ENCODE peak calls at places on chromosomes 4 and X, in seven cellular contexts. K is mesenchymal stem cell, J is H9, L is neuronal stem cell, S is trophoblast cell, W is H1, P is IMR-90. Y is an unnamed sample.

GRCh38 chr4:129545599-129546278 is 449.8 kb downstream of the C4orf33 start:
- DNase-seq in K (no peak), J (no peak), L (no peak), S (no peak), W (no peak), P (no peak), Y (no peak)

GRCh38 chrX:129523076-129524055 is at the start of gene SMARCA1:
- DNase-seq in K (peak), J (peak), L (peak), S (peak), W (no peak), P (peak), Y (peak)

GRCh38 chr4:121817701-121818100 is 6.0 kb downstream of the CCNA2 start:
- DNase-seq in K (no peak), J (no peak), L (no peak), S (no peak), W (no peak), P (no peak), Y (no peak)

GRCh38 chr4:150938873-150939499 is 76.1 kb downstream of the LRBA start:
- DNase-seq in K (no peak), J (no peak), L (no peak), S (no peak), W (no peak), P (no peak), Y (no peak)

GRCh38 chrX:10618911-10619310 is 1.5 kb downstream of the MID1 start:
- DNase-seq in K (no peak), J (no peak), L (no peak), S (no peak), W (no peak), P (no peak), Y (no peak)

GRCh38 chr4:75834095-75834771 is 68.0 kb downstream of the PPEF2 start:
- DNase-seq in K (no peak), J (no peak), L (no peak), S (no peak), W (no peak), P (no peak), Y (no peak)

GRCh38 chrX:13078739-13079444 is 34.5 kb upstream of the FAM9C start:
- DNase-seq in K (peak), J (no peak), L (no peak), S (peak), W (no peak), P (peak), Y (no peak)

GRCh38 chrX:65610040-65610439 is 57.4 kb upstream of the MSN start:
- DNase-seq in K (peak), J (no peak), L (no peak), S (no peak), W (no peak), P (peak), Y (no peak)

GRCh38 chr4:39574946-39575345 is 47.7 kb upstream of the UGDH start:
- DNase-seq in K (no peak), J (no peak), L (no peak), S (peak), W (no peak), P (no peak), Y (no peak)

GRCh38 chr4:11774346-11774745 is 345.7 kb upstream of the HS3ST1 start:
- DNase-seq in K (no peak), J (no peak), L (no peak), S (peak), W (no peak), P (no peak), Y (no peak)

GRCh38 chr4:37383579-37384229 is 139.2 kb downstream of the NWD2 start:
- DNase-seq in K (peak), J (peak), L (peak), S (peak), W (no peak), P (peak), Y (peak)

GRCh38 chrX:124194903-124195302 is 137.6 kb upstream of the TEX13D start:
- DNase-seq in K (no peak), J (no peak), L (no peak), S (peak), W (no peak), P (no peak), Y (no peak)

GRCh38 chr4:80143305-80143679 is 54.0 kb upstream of the PRDM8 start:
- DNase-seq in K (no peak), J (no peak), L (no peak), S (no peak), W (no peak), P (no peak), Y (peak)

GRCh38 chr4:152398060-152398459 is 137.8 kb downstream of the FBXW7 start:
- DNase-seq in K (peak), J (no peak), L (no peak), S (peak), W (no peak), P (peak), Y (no peak)

GRCh38 chrX:85927740-85928139 is 119.6 kb downstream of the CHM start:
- DNase-seq in K (no peak), J (no peak), L (no peak), S (no peak), W (no peak), P (no peak), Y (no peak)

GRCh38 chr4:180953572-180953971 is 1289.6 kb upstream of the TENM3 start:
- DNase-seq in K (no peak), J (peak), L (no peak), S (no peak), W (no peak), P (peak), Y (peak)

GRCh38 chr4:128776794-128777216 is 32.7 kb upstream of the JADE1 start:
- DNase-seq in K (peak), J (no peak), L (no peak), S (peak), W (no peak), P (peak), Y (no peak)

GRCh38 chr4:13534344-13535063 is 9.8 kb downstream of the NKX3-2 start:
- DNase-seq in K (no peak), J (no peak), L (no peak), S (no peak), W (no peak), P (no peak), Y (no peak)

GRCh38 chrX:916235-916609 is 285.6 kb downstream of the SHOX start:
- DNase-seq in K (no peak), J (no peak), L (no peak), S (no peak), W (no peak), P (no peak), Y (no peak)

GRCh38 chr4:54553001-54553400 is 104.8 kb upstream of the KIT start:
- DNase-seq in K (peak), J (no peak), L (no peak), S (peak), W (no peak), P (peak), Y (no peak)

GRCh38 chr4:26821677-26822503 is 38.8 kb upstream of the STIM2 start:
- DNase-seq in K (peak), J (no peak), L (no peak), S (peak), W (no peak), P (peak), Y (peak)

GRCh38 chr4:98663226-98664006 is 5.0 kb upstream of the TSPAN5 start:
- DNase-seq in K (no peak), J (no peak), L (no peak), S (no peak), W (no peak), P (no peak), Y (no peak)

GRCh38 chr4:154989511-154989910 is 208.4 kb downstream of the RBM46 start:
- DNase-seq in K (no peak), J (no peak), L (no peak), S (no peak), W (no peak), P (no peak), Y (peak)

GRCh38 chr4:177441061-177441802 is 1.0 kb downstream of the AGA start:
- DNase-seq in K (peak), J (no peak), L (no peak), S (peak), W (no peak), P (peak), Y (peak)

DNA sequence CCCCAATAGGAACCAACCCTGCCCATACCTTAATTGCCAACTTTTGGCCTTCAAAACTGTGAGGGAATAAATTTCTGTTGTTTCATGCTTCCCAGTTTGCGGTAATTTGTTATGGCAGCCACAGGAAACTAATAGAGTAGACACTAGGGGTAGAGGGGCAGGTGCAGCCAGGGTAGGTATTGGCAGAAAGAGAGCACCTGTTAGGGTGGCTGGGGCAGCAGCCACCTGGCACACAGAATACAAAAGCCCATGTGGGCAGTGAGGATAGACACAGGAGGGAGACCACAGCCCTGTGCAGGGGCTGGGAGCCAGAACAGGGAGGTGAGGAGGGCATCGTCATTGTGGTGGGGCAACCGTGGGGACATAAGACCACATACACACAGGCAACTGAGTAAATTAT is 28.2 kb downstream of the IRF2 start:
- DNase-seq in K (no peak), J (no peak), L (no peak), S (no peak), W (no peak), P (no peak), Y (no peak)
- H2BK120ac ChIP-seq in K (no peak), J (no peak), L (no peak), S (no peak), W (no peak), P (no peak), Y (no peak)

DNA sequence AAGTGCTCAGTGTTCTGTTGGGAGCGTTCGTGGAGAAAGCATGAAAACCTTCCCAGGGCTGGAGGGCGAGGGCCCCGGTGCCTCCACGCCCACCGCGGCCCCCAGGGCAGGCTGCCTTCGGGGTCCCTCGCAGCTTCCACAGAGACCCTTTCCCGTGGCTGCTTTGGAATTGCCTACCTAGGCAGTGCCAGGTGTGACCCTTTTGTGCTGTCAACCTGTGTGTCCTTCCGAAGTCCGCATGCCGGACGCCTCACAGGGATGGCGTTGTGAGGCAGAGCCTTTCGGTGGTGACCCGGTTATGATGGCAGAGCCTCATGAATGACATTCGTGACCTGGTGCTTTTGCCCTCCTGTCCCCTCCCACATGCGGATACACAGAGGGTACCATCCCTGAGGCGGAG is 17.4 kb downstream of the TMEM175 start:
- DNase-seq in K (no peak), J (no peak), L (no peak), S (no peak), W (no peak), P (no peak), Y (no peak)
- H2BK5ac ChIP-seq in K (no peak), J (no peak), L (no peak), S (no peak), W (no peak), P (no peak), Y (no peak)

GRCh38 chr4:137614491-137614890 is 82.2 kb upstream of the PCDH18 start:
- DNase-seq in K (peak), J (no peak), L (no peak), S (no peak), W (no peak), P (peak), Y (no peak)

GRCh38 chr4:137609693-137610450 is 77.6 kb upstream of the PCDH18 start:
- DNase-seq in K (peak), J (no peak), L (no peak), S (no peak), W (no peak), P (peak), Y (peak)

GRCh38 chr4:137608085-137608484 is 75.8 kb upstream of the PCDH18 start:
- DNase-seq in K (peak), J (no peak), L (no peak), S (peak), W (no peak), P (no peak), Y (peak)

GRCh38 chr4:137611998-137612700 is 79.9 kb upstream of the PCDH18 start:
- DNase-seq in K (no peak), J (no peak), L (no peak), S (no peak), W (no peak), P (no peak), Y (no peak)

DNA sequence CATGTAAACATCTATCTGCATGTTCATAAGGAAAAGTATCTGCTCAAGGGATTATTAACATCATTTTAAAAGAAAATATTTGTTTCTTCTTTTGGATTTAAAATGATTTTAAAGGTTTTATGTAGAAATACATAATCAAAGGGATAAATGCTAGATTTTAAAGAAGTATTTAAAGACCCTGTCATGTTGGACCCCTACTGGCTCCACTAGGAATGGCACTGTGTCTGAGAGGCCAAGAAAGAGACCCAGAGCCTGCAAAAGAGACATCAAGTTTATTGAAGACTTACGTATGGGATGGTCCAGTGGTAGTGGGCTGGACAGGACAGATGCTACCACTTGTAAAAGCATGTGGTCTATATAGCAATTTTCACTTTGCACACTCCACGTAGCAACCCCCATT is 78.7 kb upstream of the PCDH18 start:
- DNase-seq in K (peak), J (peak), L (no peak), S (peak), W (no peak), P (peak), Y (peak)
- H3K23ac ChIP-seq in K (no peak), J (no peak), L (no peak), S (no peak), W (no peak), P (peak), Y (no peak)

DNA sequence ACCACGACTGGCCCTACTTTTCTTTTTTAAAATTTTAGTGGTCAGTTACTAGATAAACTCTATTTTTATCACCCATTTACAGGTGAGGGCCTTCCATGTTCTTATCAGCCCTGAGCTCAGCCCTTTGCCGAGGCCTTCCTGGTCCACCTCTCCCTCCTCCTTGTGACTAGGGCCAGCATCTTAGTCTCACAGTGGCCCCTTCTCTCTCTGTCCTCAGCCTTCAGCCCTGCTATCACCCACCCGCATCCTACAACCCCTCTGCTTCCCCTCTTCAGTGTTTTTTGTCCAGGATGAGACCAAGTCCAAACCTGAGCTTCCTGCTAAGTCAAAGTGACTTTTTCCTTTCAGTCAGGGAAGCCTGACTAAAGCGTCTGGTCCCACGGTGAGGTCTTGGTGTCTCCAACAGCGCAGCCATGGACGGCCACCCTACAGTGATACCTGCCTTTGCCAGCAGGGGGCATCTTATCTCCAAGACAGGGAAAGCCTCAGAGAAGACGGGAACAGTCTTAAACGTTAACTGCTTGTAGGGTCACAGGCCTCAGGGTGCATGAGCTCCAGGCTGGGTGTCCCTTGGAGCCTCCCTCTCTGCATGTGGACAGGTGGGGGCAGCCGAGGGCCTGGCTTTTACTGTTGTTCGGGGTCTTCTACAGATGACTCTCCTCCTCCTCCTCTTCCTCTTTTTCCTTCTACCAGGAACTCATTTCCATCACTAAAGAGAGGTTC is 11.7 kb upstream of the GAGE10 start:
- DNase-seq in K (peak), J (peak), L (peak), S (peak), W (peak), P (peak), Y (peak)
- H2BK120ac ChIP-seq in K (no peak), J (no peak), L (no peak), S (no peak), W (no peak), P (no peak), Y (no peak)

DNA sequence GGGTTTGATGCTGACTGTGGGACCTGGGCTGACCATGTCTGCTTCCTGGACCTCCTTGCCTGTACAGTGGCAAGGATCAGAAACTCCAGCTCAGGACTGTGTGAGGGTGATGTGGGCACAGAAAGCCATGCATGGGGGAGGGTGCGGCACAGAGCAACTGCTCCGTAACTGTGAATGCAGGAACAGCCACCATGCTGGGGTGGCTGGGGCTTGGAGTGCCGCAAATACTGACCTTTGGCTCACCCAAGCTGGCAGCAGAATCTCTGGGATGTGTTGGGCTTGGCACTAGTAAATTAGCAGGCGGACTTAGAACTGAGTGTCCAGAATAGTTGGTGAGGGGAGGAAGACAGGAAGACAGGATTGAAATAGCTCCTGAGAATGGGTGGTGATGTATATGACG is 52.0 kb downstream of the DRD5 start:
- DNase-seq in K (no peak), J (no peak), L (no peak), S (no peak), W (no peak), P (no peak), Y (no peak)
- H2BK5ac ChIP-seq in K (no peak), J (no peak), L (no peak), S (no peak), W (no peak), P (no peak), Y (no peak)

GRCh38 chr4:8387615-8388266 is 52.8 kb downstream of the ACOX3 start:
- DNase-seq in K (no peak), J (no peak), L (no peak), S (no peak), W (no peak), P (no peak), Y (no peak)
- H3K23ac ChIP-seq in K (no peak), J (no peak), L (peak), S (no peak), W (no peak), P (no peak), Y (no peak)

GRCh38 chrX:68304602-68305001 is 128.7 kb downstream of the OPHN1 start:
- DNase-seq in K (no peak), J (no peak), L (no peak), S (no peak), W (no peak), P (no peak), Y (no peak)
- H2BK120ac ChIP-seq in K (no peak), J (no peak), L (no peak), S (no peak), W (no peak), P (no peak), Y (no peak)

GRCh38 chr4:145326491-145326890 is 146.1 kb upstream of the OTUD4 start:
- DNase-seq in K (peak), J (no peak), L (no peak), S (no peak), W (no peak), P (no peak), Y (no peak)
- H2BK5ac ChIP-seq in K (no peak), J (no peak), L (no peak), S (no peak), W (no peak), P (no peak), Y (no peak)

GRCh38 chr4:131046821-131047220 is 1950.9 kb downstream of the C4orf33 start:
- DNase-seq in K (no peak), J (no peak), L (no peak), S (peak), W (no peak), P (no peak), Y (no peak)
- H3K23ac ChIP-seq in K (no peak), J (no peak), L (no peak), S (no peak), W (no peak), P (no peak), Y (no peak)